ENCODE peak calls at places on chromosomes 11 and 22, in four cellular contexts. N is WTC11, A is HepG2, V is K562. T is an unnamed sample.

GRCh38 chr11:13429288-13429687 is 33.7 kb downstream of the BTBD10 start:
- DNase-seq in V (no peak), N (no peak), A (no peak), T (no peak)

GRCh38 chr11:82906236-82906635 is 4.7 kb downstream of the DDIAS start:
- DNase-seq in N (no peak), V (no peak), A (peak), T (peak)

GRCh38 chr11:3123316-3123715 is 41.8 kb downstream of the OSBPL5 start:
- DNase-seq in N (peak), V (no peak), A (no peak), T (no peak)

GRCh38 chr11:64762916-64763803 is 3.4 kb upstream of the PYGM start:
- DNase-seq in N (peak), V (no peak), A (no peak), T (no peak)

GRCh38 chr11:1201395-1202153 is 21.3 kb upstream of the MUC5B start:
- DNase-seq in A (no peak), N (no peak), V (no peak), T (no peak)

GRCh38 chr11:119681537-119681936 is 47.5 kb downstream of the NECTIN1 start:
- DNase-seq in V (no peak), N (no peak), A (no peak), T (no peak)

GRCh38 chr11:85682330-85683305 is 3.4 kb downstream of the CCDC89 start:
- DNase-seq in N (no peak), V (peak), A (no peak), T (peak)

GRCh38 chr11:123364145-123364544 is 65.9 kb upstream of the GRAMD1B start:
- DNase-seq in N (no peak), A (no peak), V (no peak), T (no peak)

GRCh38 chr11:19648321-19648720 is 64.3 kb upstream of the NAV2 start:
- DNase-seq in A (no peak), N (no peak), V (no peak), T (no peak)

GRCh38 chr22:38461414-38462081 is 6.3 kb upstream of the KDELR3 start:
- DNase-seq in A (peak), V (peak), N (peak), T (peak)

GRCh38 chr11:61950035-61950547 is at the start of gene BEST1:
- DNase-seq in V (no peak), N (no peak), A (no peak), T (no peak)

GRCh38 chr11:65553301-65554001 is 4.7 kb downstream of the LTBP3 start:
- DNase-seq in A (no peak), N (peak), V (peak), T (no peak)

GRCh38 chr11:64924910-64925284 is 408 bp downstream of the PPP2R5B start:
- DNase-seq in V (peak), N (no peak), A (no peak), T (no peak)

GRCh38 chr11:104148074-104148473 is 15.9 kb downstream of the PDGFD start:
- DNase-seq in A (no peak), V (no peak), N (no peak), T (no peak)

GRCh38 chr11:66686801-66687750 is 9.4 kb upstream of the RBM4B start:
- DNase-seq in N (no peak), V (no peak), A (no peak), T (no peak)
- TF ChIP-seq NR3C1 in N (no peak), V (no peak), A (no peak), T (no peak)

GRCh38 chr22:36027579-36027959 is 1.1 kb downstream of the RBFOX2 start:
- DNase-seq in N (no peak), V (no peak), A (no peak), T (no peak)
- TF ChIP-seq NR3C1 in N (no peak), V (no peak), A (no peak), T (no peak)

DNA sequence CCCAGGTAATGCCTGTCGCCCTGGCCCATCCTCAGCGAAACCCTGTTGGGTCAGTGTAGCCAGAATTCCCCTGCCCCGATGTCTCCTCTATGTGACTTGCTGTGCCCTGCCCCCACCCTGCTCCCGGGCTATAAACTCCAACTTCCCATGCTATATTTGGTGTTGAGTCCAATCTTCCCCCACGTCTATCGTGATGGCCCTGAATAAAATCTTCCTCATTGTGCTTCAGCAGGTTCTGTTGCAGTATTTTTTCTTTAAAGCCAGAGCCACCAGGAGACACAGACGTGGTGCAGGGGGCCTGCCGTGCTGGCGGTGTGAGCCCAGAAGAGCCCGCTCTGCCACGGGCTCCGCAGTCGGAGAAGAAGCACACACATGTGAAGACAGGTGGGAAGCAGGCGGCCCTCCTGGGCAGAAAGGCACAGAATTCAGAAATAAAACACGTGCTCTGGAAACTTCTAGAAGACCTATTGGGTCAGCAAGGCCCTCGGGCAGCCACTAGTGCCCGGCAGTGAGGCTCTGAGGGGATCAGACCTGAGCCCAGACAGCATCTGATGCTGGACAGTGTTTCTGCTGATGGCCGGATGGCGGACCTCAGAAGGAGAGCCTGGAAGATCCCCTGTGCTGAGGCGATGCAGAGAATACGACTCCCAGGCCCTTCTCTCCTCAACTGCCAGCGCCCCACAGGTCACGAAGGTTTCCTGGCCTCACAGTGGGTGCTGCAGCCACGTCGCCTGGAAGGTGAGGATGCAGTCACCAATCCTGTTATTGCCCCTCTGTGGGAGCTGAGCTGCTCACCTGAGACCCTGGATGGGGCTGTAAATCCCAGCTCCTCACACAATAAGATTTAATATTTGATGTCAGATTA is 501.9 kb downstream of the BRD1 start:
- DNase-seq in N (no peak), A (no peak), V (no peak), T (no peak)
- TF ChIP-seq NR3C1 in N (no peak), A (no peak), V (no peak), T (no peak)

DNA sequence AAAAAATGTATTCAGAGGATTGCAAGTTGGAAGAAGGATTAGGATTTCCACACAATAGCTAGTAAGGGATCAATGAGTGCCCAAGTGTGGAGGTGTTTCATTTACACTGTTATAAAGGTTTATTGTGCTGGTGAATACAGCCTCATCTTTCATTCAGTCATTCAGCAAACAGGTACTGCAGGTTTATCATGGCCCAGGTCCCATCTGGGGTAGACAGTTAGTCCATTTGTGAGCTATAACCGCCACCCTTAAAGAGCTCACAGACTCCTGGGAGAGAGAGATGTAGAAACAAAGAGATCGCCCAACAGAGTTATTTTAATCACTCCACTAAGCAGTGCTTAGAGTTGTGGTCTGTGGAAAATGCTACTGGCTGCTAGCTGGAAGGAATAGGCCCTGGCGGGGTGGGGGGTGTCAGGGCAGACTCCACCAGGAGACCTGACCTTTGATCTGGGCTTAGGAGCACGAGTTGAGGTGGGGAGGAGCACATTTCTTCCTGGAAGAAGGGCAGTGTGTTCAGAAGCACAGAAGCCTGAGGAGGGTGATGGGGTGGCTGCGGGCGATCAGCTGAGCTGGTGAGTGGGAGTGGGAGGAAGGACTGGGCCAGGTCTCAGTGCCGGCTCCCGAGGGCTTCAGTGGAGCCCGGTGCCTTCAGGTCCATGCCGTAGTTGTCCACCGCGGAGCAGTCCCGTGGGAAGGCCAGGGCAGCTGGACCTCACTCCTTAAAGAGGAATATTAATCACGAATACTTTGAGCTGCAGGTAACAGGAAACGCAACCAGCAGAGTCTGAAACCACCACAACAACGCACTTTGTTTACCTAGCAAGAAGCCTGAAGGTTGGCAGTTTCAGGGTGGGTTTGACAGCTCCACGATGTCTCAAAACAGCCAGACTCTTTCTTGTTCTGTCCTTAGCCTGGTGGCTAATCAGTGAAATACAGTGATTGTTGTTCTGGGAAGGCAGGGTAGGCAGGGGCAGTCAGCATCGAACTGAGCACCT is 11.2 kb downstream of the TOM1 start:
- DNase-seq in A (peak), V (no peak), N (no peak), T (no peak)
- TF ChIP-seq NR3C1 in A (no peak), V (no peak), N (no peak), T (no peak)

GRCh38 chr11:126978911-126979310 is 21.7 kb downstream of the KIRREL3 start:
- DNase-seq in V (no peak), A (no peak), N (no peak), T (no peak)
- TF ChIP-seq NR3C1 in V (no peak), A (no peak), N (no peak), T (no peak)

DNA sequence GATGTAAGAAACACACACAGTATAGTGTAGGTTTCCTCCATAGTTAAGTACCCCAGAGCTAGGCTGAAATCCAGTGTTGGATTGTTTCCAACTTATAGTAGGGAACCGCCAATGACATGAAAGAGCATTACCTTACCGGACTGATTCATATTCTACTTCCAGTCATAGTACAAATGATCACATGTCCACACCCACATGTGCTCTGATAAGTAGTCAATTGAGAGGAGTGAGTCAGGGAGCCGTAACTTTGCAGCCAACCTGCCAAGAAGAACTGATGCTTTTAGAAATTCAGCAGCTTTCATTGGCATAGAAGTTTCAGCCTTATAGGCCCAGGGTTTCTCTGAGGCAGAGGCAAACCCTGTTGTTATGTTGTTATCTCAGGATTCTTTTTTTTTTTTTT is 240.6 kb downstream of the ETS1 start:
- DNase-seq in V (no peak), N (no peak), A (no peak), T (no peak)
- TF ChIP-seq NR3C1 in V (no peak), N (no peak), A (no peak), T (no peak)

GRCh38 chr22:21446128-21446826 is 20.9 kb upstream of the TMEM191C start:
- DNase-seq in N (peak), A (no peak), V (no peak), T (no peak)
- TF ChIP-seq NR3C1 in N (no peak), A (no peak), V (no peak), T (no peak)

DNA sequence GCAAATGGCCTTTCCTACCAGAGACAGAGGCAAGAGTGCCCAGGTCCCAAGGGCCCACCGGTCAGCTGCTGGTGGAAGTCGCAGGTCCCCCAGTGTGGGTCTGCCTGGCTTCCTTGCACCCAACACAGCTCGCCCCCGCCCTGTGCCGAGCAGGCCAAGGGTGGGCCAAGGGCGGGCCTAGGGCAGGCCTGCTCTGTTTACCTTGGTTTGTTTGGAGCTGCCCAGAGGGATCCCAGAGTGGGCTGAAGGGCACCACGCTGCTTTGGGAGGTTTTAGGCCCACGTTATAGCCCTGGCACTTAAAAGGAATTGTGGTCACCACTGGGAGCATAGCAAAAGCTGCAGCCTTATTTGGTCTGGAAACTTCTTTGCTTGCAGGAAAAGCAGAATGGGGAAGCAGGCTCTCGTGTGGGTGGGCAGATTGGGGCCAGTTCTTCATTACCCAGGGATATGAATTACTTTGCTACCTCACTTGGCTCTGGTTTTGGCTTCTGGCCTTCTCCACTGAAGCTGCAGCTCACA is 38.0 kb downstream of the MRGPRD start:
- DNase-seq in A (no peak), V (no peak), N (no peak), T (no peak)
- TF ChIP-seq NR3C1 in A (no peak), V (no peak), N (no peak), T (no peak)

T was measured in A549.